ENCODE peak calls at places on chromosomes 6 and 20, in nine cellular contexts. One of them, this sample, is unnamed.

GRCh38 chr20:17640875-17641378 is 41.1 kb downstream of the RRBP1 start:
- DNase-seq in cardiac muscle cell: no peak
- DNase-seq in Peyer's patch: no peak
- DNase-seq in left lung: peak; percentile 49
- DNase-seq in astrocyte: no peak
- DNase-seq in GM23248: no peak
- DNase-seq in psoas muscle: no peak
- DNase-seq in small intestine: no peak
- DNase-seq in mammary epithelial cell: no peak
- DNase-seq in this sample: no peak

GRCh38 chr20:25282034-25282781 is 34.3 kb downstream of the PYGB start:
- DNase-seq in cardiac muscle cell: no peak
- DNase-seq in Peyer's patch: no peak
- DNase-seq in left lung: peak; percentile 66
- DNase-seq in astrocyte: no peak
- DNase-seq in GM23248: no peak
- DNase-seq in psoas muscle: peak; percentile 46
- DNase-seq in small intestine: no peak
- DNase-seq in mammary epithelial cell: no peak
- DNase-seq in this sample: no peak

GRCh38 chr20:14778096-14778495 is 440.7 kb upstream of the FLRT3 start:
- DNase-seq in cardiac muscle cell: no peak
- DNase-seq in Peyer's patch: no peak
- DNase-seq in left lung: no peak
- DNase-seq in astrocyte: no peak
- DNase-seq in GM23248: no peak
- DNase-seq in psoas muscle: no peak
- DNase-seq in small intestine: no peak
- DNase-seq in mammary epithelial cell: no peak
- DNase-seq in this sample: no peak

GRCh38 chr20:31670371-31671228 is 32.9 kb downstream of the COX4I2 start:
- DNase-seq in cardiac muscle cell: no peak
- DNase-seq in Peyer's patch: no peak
- DNase-seq in left lung: no peak
- DNase-seq in astrocyte: no peak
- DNase-seq in GM23248: no peak
- DNase-seq in psoas muscle: peak; percentile 85
- DNase-seq in small intestine: no peak
- DNase-seq in mammary epithelial cell: no peak
- DNase-seq in this sample: no peak

GRCh38 chr6:14200047-14200446 is 82.5 kb downstream of the CD83 start:
- DNase-seq in cardiac muscle cell: peak; percentile 58
- DNase-seq in Peyer's patch: no peak
- DNase-seq in left lung: no peak
- DNase-seq in astrocyte: peak; percentile 19
- DNase-seq in GM23248: peak; percentile 63
- DNase-seq in psoas muscle: no peak
- DNase-seq in small intestine: peak; percentile 9
- DNase-seq in mammary epithelial cell: peak; percentile 36
- DNase-seq in this sample: no peak

GRCh38 chr20:57548177-57549058 is 12.5 kb upstream of the PCK1 start:
- DNase-seq in cardiac muscle cell: peak; percentile 28
- DNase-seq in Peyer's patch: no peak
- DNase-seq in left lung: no peak
- DNase-seq in astrocyte: peak; percentile 5
- DNase-seq in GM23248: no peak
- DNase-seq in psoas muscle: no peak
- DNase-seq in small intestine: no peak
- DNase-seq in mammary epithelial cell: no peak
- DNase-seq in this sample: no peak

GRCh38 chr6:1614767-1615650 is 5.3 kb downstream of the FOXC1 start:
- DNase-seq in cardiac muscle cell: no peak
- DNase-seq in Peyer's patch: no peak
- DNase-seq in left lung: peak; percentile 88
- DNase-seq in astrocyte: no peak
- DNase-seq in GM23248: no peak
- DNase-seq in psoas muscle: peak; percentile 56
- DNase-seq in small intestine: peak; percentile 46
- DNase-seq in mammary epithelial cell: no peak
- DNase-seq in this sample: no peak

GRCh38 chr6:111709615-111710398 is 104.1 kb upstream of the TRAF3IP2 start:
- DNase-seq in cardiac muscle cell: peak; percentile 85
- DNase-seq in Peyer's patch: peak; percentile 38
- DNase-seq in left lung: no peak
- DNase-seq in astrocyte: peak; percentile 52
- DNase-seq in GM23248: peak; percentile 85
- DNase-seq in psoas muscle: peak; percentile 73
- DNase-seq in small intestine: peak; percentile 67
- DNase-seq in mammary epithelial cell: peak; percentile 54
- DNase-seq in this sample: peak; percentile 37

GRCh38 chr6:144346719-144347446 is 61.7 kb downstream of the UTRN start:
- DNase-seq in cardiac muscle cell: peak; percentile 72
- DNase-seq in Peyer's patch: no peak
- DNase-seq in left lung: no peak
- DNase-seq in astrocyte: peak; percentile 82
- DNase-seq in GM23248: peak; percentile 93
- DNase-seq in psoas muscle: no peak
- DNase-seq in small intestine: no peak
- DNase-seq in mammary epithelial cell: peak; percentile 71
- DNase-seq in this sample: no peak

GRCh38 chr20:47276856-47277541 is 79.5 kb downstream of the ZMYND8 start:
- DNase-seq in cardiac muscle cell: peak; percentile 86
- DNase-seq in Peyer's patch: no peak
- DNase-seq in left lung: no peak
- DNase-seq in astrocyte: peak; percentile 83
- DNase-seq in GM23248: peak; percentile 85
- DNase-seq in psoas muscle: peak; percentile 72
- DNase-seq in small intestine: no peak
- DNase-seq in mammary epithelial cell: no peak
- DNase-seq in this sample: no peak

GRCh38 chr6:6684365-6684833 is 95.9 kb downstream of the LY86 start:
- DNase-seq in cardiac muscle cell: no peak
- DNase-seq in Peyer's patch: no peak
- DNase-seq in left lung: no peak
- DNase-seq in astrocyte: no peak
- DNase-seq in GM23248: no peak
- DNase-seq in psoas muscle: no peak
- DNase-seq in small intestine: no peak
- DNase-seq in mammary epithelial cell: no peak
- DNase-seq in this sample: no peak

GRCh38 chr20:32535316-32535952 is 49.7 kb downstream of the NOL4L start:
- DNase-seq in cardiac muscle cell: no peak
- DNase-seq in Peyer's patch: peak; percentile 35
- DNase-seq in left lung: peak; percentile 67
- DNase-seq in astrocyte: no peak
- DNase-seq in GM23248: no peak
- DNase-seq in psoas muscle: no peak
- DNase-seq in small intestine: no peak
- DNase-seq in mammary epithelial cell: no peak
- DNase-seq in this sample: no peak

GRCh38 chr6:50361641-50362331 is 312.1 kb upstream of the DEFB112 start:
- DNase-seq in cardiac muscle cell: no peak
- DNase-seq in Peyer's patch: no peak
- DNase-seq in left lung: no peak
- DNase-seq in astrocyte: no peak
- DNase-seq in GM23248: no peak
- DNase-seq in psoas muscle: no peak
- DNase-seq in small intestine: no peak
- DNase-seq in mammary epithelial cell: peak; percentile 83
- DNase-seq in this sample: no peak

GRCh38 chr6:84177253-84177652 is 50.2 kb downstream of the CEP162 start:
- DNase-seq in cardiac muscle cell: peak; percentile 13
- DNase-seq in Peyer's patch: no peak
- DNase-seq in left lung: no peak
- DNase-seq in astrocyte: no peak
- DNase-seq in GM23248: no peak
- DNase-seq in psoas muscle: no peak
- DNase-seq in small intestine: no peak
- DNase-seq in mammary epithelial cell: no peak
- DNase-seq in this sample: no peak

GRCh38 chr6:84166395-84166794 is 61.0 kb downstream of the CEP162 start:
- DNase-seq in cardiac muscle cell: no peak
- DNase-seq in Peyer's patch: no peak
- DNase-seq in left lung: no peak
- DNase-seq in astrocyte: no peak
- DNase-seq in GM23248: no peak
- DNase-seq in psoas muscle: no peak
- DNase-seq in small intestine: no peak
- DNase-seq in mammary epithelial cell: no peak
- DNase-seq in this sample: no peak

GRCh38 chr6:84172574-84172973 is 54.9 kb downstream of the CEP162 start:
- DNase-seq in cardiac muscle cell: no peak
- DNase-seq in Peyer's patch: no peak
- DNase-seq in left lung: no peak
- DNase-seq in astrocyte: no peak
- DNase-seq in GM23248: no peak
- DNase-seq in psoas muscle: no peak
- DNase-seq in small intestine: peak; percentile 2
- DNase-seq in mammary epithelial cell: no peak
- DNase-seq in this sample: no peak

GRCh38 chr6:84172080-84172479 is 55.4 kb downstream of the CEP162 start:
- DNase-seq in cardiac muscle cell: no peak
- DNase-seq in Peyer's patch: no peak
- DNase-seq in left lung: no peak
- DNase-seq in astrocyte: no peak
- DNase-seq in GM23248: peak; percentile 3
- DNase-seq in psoas muscle: no peak
- DNase-seq in small intestine: no peak
- DNase-seq in mammary epithelial cell: no peak
- DNase-seq in this sample: no peak
- H3K4me1 ChIP-seq in cardiac muscle cell: peaks cover 14% of the 10 kb centered on the region
- H3K4me1 ChIP-seq in Peyer's patch: no peaks in the 10 kb centered on the region
- H3K4me1 ChIP-seq in left lung: no peaks in the 10 kb centered on the region
- H3K4me1 ChIP-seq in astrocyte: no peaks in the 10 kb centered on the region
- H3K4me1 ChIP-seq in GM23248: no peaks in the 10 kb centered on the region
- H3K4me1 ChIP-seq in psoas muscle: no peaks in the 10 kb centered on the region
- H3K4me1 ChIP-seq in small intestine: no peaks in the 10 kb centered on the region
- H3K4me1 ChIP-seq in mammary epithelial cell: no peaks in the 10 kb centered on the region
- H3K4me1 ChIP-seq in this sample: no peaks in the 10 kb centered on the region

DNA sequence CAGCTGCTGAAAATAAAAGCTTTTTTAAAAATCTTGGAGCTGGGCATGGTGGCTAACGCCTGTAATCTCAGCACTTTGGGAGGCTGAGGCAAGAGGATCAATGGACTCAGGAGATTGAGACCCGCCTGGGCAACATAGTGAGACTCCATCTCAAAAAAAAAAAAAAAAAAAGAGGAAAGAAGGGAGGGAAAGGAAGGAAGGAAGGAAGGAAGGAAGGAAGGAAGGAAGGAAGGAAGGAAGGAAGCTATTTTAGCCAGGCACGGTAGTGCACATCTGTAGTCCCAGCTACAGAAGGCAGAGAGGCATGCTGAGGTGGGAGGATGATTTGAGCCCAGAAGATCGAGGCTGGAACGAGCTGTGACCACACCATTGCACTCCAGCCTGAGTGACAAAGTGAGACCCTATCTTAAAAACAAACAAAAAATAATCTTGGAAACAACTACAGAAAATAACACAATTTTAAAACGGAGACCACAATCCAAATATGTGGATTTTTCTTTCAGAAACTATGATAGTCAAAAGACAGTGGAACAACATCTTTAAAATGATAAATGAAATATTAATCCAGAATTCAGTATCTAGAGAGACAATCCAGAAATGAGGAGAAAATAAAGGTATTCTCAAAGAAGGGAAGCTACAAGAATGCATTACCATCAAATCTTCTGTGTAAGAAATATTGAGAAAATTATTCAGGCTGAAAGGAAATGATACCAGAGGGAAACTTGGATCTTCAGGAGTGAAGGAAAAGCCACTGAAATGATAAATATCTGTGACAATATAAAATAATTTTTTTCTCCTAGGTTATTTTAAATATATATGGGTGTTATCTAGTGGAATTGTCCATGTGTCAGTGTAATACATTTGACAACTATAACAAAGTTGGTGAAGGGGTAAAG is 182.0 kb downstream of the GPX5 start:
- DNase-seq in cardiac muscle cell: no peak
- DNase-seq in Peyer's patch: no peak
- DNase-seq in left lung: no peak
- DNase-seq in astrocyte: no peak
- DNase-seq in GM23248: no peak
- DNase-seq in psoas muscle: no peak
- DNase-seq in small intestine: no peak
- DNase-seq in mammary epithelial cell: no peak
- DNase-seq in this sample: no peak
- H3K4me3 ChIP-seq in cardiac muscle cell: no peak overlapping the region
- H3K4me3 ChIP-seq in Peyer's patch: no peak overlapping the region
- H3K4me3 ChIP-seq in left lung: no peak overlapping the region
- H3K4me3 ChIP-seq in astrocyte: no peak overlapping the region
- H3K4me3 ChIP-seq in GM23248: no peak overlapping the region
- H3K4me3 ChIP-seq in psoas muscle: no peak overlapping the region
- H3K4me3 ChIP-seq in small intestine: no peak overlapping the region
- H3K4me3 ChIP-seq in mammary epithelial cell: no peak overlapping the region
- H3K4me3 ChIP-seq in this sample: no peak overlapping the region

GRCh38 chr6:93787841-93788240 is 368.5 kb upstream of the EPHA7 start:
- DNase-seq in cardiac muscle cell: no peak
- DNase-seq in Peyer's patch: no peak
- DNase-seq in left lung: no peak
- DNase-seq in astrocyte: peak; percentile 32
- DNase-seq in GM23248: peak; percentile 60
- DNase-seq in psoas muscle: no peak
- DNase-seq in small intestine: no peak
- DNase-seq in mammary epithelial cell: no peak
- DNase-seq in this sample: no peak
- H3K27ac ChIP-seq in cardiac muscle cell: no peak overlapping the region
- H3K27ac ChIP-seq in Peyer's patch: no peak overlapping the region
- H3K27ac ChIP-seq in left lung: no peak overlapping the region
- H3K27ac ChIP-seq in astrocyte: no peak overlapping the region
- H3K27ac ChIP-seq in GM23248: no peak overlapping the region
- H3K27ac ChIP-seq in psoas muscle: no peak overlapping the region
- H3K27ac ChIP-seq in small intestine: no peak overlapping the region
- H3K27ac ChIP-seq in mammary epithelial cell: no peak overlapping the region
- H3K27ac ChIP-seq in this sample: no peak overlapping the region

GRCh38 chr6:90120327-90120726 is 176.3 kb downstream of the BACH2 start:
- DNase-seq in cardiac muscle cell: no peak
- DNase-seq in Peyer's patch: no peak
- DNase-seq in left lung: no peak
- DNase-seq in astrocyte: no peak
- DNase-seq in GM23248: no peak
- DNase-seq in psoas muscle: no peak
- DNase-seq in small intestine: no peak
- DNase-seq in mammary epithelial cell: no peak
- DNase-seq in this sample: no peak

GRCh38 chr6:90121982-90122381 is 174.7 kb downstream of the BACH2 start:
- DNase-seq in cardiac muscle cell: no peak
- DNase-seq in Peyer's patch: no peak
- DNase-seq in left lung: no peak
- DNase-seq in astrocyte: peak; percentile 39
- DNase-seq in GM23248: peak; percentile 71
- DNase-seq in psoas muscle: peak; percentile 74
- DNase-seq in small intestine: no peak
- DNase-seq in mammary epithelial cell: peak; percentile 87
- DNase-seq in this sample: no peak

GRCh38 chr6:90124904-90125510 is 171.6 kb downstream of the BACH2 start:
- DNase-seq in cardiac muscle cell: no peak
- DNase-seq in Peyer's patch: no peak
- DNase-seq in left lung: no peak
- DNase-seq in astrocyte: peak; percentile 15
- DNase-seq in GM23248: no peak
- DNase-seq in psoas muscle: no peak
- DNase-seq in small intestine: no peak
- DNase-seq in mammary epithelial cell: no peak
- DNase-seq in this sample: no peak

GRCh38 chr6:90126178-90126577 is 170.5 kb downstream of the BACH2 start:
- DNase-seq in cardiac muscle cell: no peak
- DNase-seq in Peyer's patch: no peak
- DNase-seq in left lung: no peak
- DNase-seq in astrocyte: no peak
- DNase-seq in GM23248: no peak
- DNase-seq in psoas muscle: no peak
- DNase-seq in small intestine: no peak
- DNase-seq in mammary epithelial cell: no peak
- DNase-seq in this sample: no peak

GRCh38 chr6:90123796-90124195 is 172.8 kb downstream of the BACH2 start:
- DNase-seq in cardiac muscle cell: peak; percentile 18
- DNase-seq in Peyer's patch: no peak
- DNase-seq in left lung: no peak
- DNase-seq in astrocyte: peak; percentile 61
- DNase-seq in GM23248: peak; percentile 42
- DNase-seq in psoas muscle: no peak
- DNase-seq in small intestine: no peak
- DNase-seq in mammary epithelial cell: no peak
- DNase-seq in this sample: no peak
- H3K4me1 ChIP-seq in cardiac muscle cell: no peaks in the 10 kb centered on the region
- H3K4me1 ChIP-seq in Peyer's patch: no peaks in the 10 kb centered on the region
- H3K4me1 ChIP-seq in left lung: no peaks in the 10 kb centered on the region
- H3K4me1 ChIP-seq in astrocyte: peaks cover 14% of the 10 kb centered on the region
- H3K4me1 ChIP-seq in GM23248: peaks cover 3% of the 10 kb centered on the region
- H3K4me1 ChIP-seq in psoas muscle: peaks cover 43% of the 10 kb centered on the region
- H3K4me1 ChIP-seq in small intestine: no peaks in the 10 kb centered on the region
- H3K4me1 ChIP-seq in mammary epithelial cell: peaks cover 15% of the 10 kb centered on the region
- H3K4me1 ChIP-seq in this sample: no peaks in the 10 kb centered on the region

This sample was measured in effector memory CD4-positive, alpha-beta T cell.